ENCODE peak calls at places on chromosomes 11 and 22, in seven cellular contexts. A is AG08396; Y is dorsolateral prefrontal cortex; D is activated CD4-positive, alpha-beta T cell treated with anti-CD3 and anti-CD28 coated beads for 4 hours; Z is epithelial cell of esophagus; E is AG10803; N is NCI-H1436. G is an unnamed sample.

GRCh38 chr11:99257131-99257530 is 236.4 kb downstream of the CNTN5 start:
- DNase-seq in A (no peak), Y (no peak), D (no peak), Z (peak), E (no peak), N (no peak), G (peak)

GRCh38 chr11:609355-609811 is 6.4 kb downstream of the IRF7 start:
- DNase-seq in A (no peak), Y (no peak), D (no peak), Z (no peak), E (no peak), N (no peak), G (no peak)

GRCh38 chr11:33248416-33248957 is 8.7 kb upstream of the HIPK3 start:
- DNase-seq in A (peak), Y (no peak), D (no peak), Z (peak), E (peak), N (no peak), G (no peak)

GRCh38 chr22:37639070-37639760 is at the start of gene SH3BP1:
- DNase-seq in A (peak), Y (no peak), D (no peak), Z (peak), E (peak), N (peak), G (peak)

GRCh38 chr11:66157182-66157864 is 87.3 kb downstream of the PACS1 start:
- DNase-seq in A (no peak), Y (no peak), D (no peak), Z (peak), E (no peak), N (no peak), G (no peak)

GRCh38 chr22:45477366-45478107 is 25.1 kb upstream of the FBLN1 start:
- DNase-seq in A (no peak), Y (no peak), D (no peak), Z (no peak), E (no peak), N (no peak), G (no peak)

GRCh38 chr11:28606930-28607329 is 498.7 kb downstream of the METTL15 start:
- DNase-seq in A (no peak), Y (no peak), D (no peak), Z (peak), E (peak), N (no peak), G (peak)

GRCh38 chr11:19907839-19908238 is 195.2 kb downstream of the NAV2 start:
- DNase-seq in A (no peak), Y (no peak), D (no peak), Z (no peak), E (peak), N (no peak), G (no peak)

GRCh38 chr11:111960916-111961315 is 23.8 kb downstream of the DIXDC1 start:
- DNase-seq in A (no peak), Y (no peak), D (no peak), Z (peak), E (no peak), N (no peak), G (peak)

GRCh38 chr22:50548046-50548912 is 2.6 kb downstream of the KLHDC7B start:
- DNase-seq in A (peak), Y (no peak), D (peak), Z (no peak), E (no peak), N (no peak), G (no peak)

GRCh38 chr11:96817488-96817887 is 427.7 kb downstream of the JRKL start:
- DNase-seq in A (no peak), Y (no peak), D (no peak), Z (peak), E (no peak), N (no peak), G (no peak)

GRCh38 chr11:22466809-22467208 is 128.6 kb downstream of the SLC17A6 start:
- DNase-seq in A (peak), Y (no peak), D (no peak), Z (peak), E (peak), N (no peak), G (peak)

GRCh38 chr11:22042081-22042480 is 150.8 kb upstream of the ANO5 start:
- DNase-seq in A (no peak), Y (no peak), D (no peak), Z (no peak), E (no peak), N (no peak), G (no peak)

GRCh38 chr11:93530468-93530826 is 12.7 kb downstream of the SMCO4 start:
- DNase-seq in A (no peak), Y (no peak), D (no peak), Z (no peak), E (no peak), N (no peak), G (no peak)

GRCh38 chr11:66465371-66466224 is 1.1 kb upstream of the PELI3 start:
- DNase-seq in A (no peak), Y (no peak), D (no peak), Z (no peak), E (no peak), N (no peak), G (no peak)

GRCh38 chr11:26976389-26976788 is 17.5 kb upstream of the FIBIN start:
- DNase-seq in A (peak), Y (no peak), D (no peak), Z (peak), E (peak), N (no peak), G (peak)

GRCh38 chr11:122032317-122032716 is 83.7 kb downstream of the BLID start:
- DNase-seq in A (no peak), Y (no peak), D (no peak), Z (no peak), E (peak), N (no peak), G (peak)

GRCh38 chr11:22677153-22677890 is 10.9 kb downstream of the GAS2 start:
- DNase-seq in A (no peak), Y (no peak), D (no peak), Z (peak), E (no peak), N (no peak), G (no peak)

GRCh38 chr11:125110996-125111340 is 458 bp downstream of the TMEM218 start:
- DNase-seq in A (no peak), Y (no peak), D (no peak), Z (no peak), E (peak), N (no peak), G (peak)

GRCh38 chr22:26547426-26547825 is 35.2 kb upstream of the TFIP11 start:
- DNase-seq in A (no peak), Y (no peak), D (no peak), Z (peak), E (no peak), N (no peak), G (no peak)

GRCh38 chr22:25404556-25404922 is 159.9 kb upstream of the GRK3 start:
- DNase-seq in A (peak), Y (no peak), D (no peak), Z (no peak), E (no peak), N (no peak), G (no peak)

GRCh38 chr11:93842461-93842860 is 8.0 kb downstream of the VSTM5 start:
- DNase-seq in A (peak), Y (no peak), D (no peak), Z (peak), E (peak), N (no peak), G (peak)

GRCh38 chr11:99693941-99694492 is 673.3 kb downstream of the CNTN5 start:
- DNase-seq in A (peak), Y (no peak), D (no peak), Z (peak), E (no peak), N (no peak), G (peak)

GRCh38 chr11:13891911-13892310 is 70.6 kb upstream of the SPON1 start:
- DNase-seq in A (no peak), Y (no peak), D (no peak), Z (no peak), E (no peak), N (no peak), G (no peak)

GRCh38 chr11:128482512-128483191 is 104.7 kb downstream of the ETS1 start:
- DNase-seq in A (peak), Y (no peak), D (no peak), Z (no peak), E (peak), N (no peak), G (peak)

GRCh38 chr11:132464939-132465338 is 1067.4 kb downstream of the OPCML start:
- DNase-seq in A (no peak), Y (no peak), D (no peak), Z (no peak), E (no peak), N (no peak), G (no peak)

GRCh38 chr11:117419136-117419914 is 91.7 kb downstream of the CEP164 start:
- DNase-seq in A (peak), Y (no peak), D (no peak), Z (peak), E (peak), N (no peak), G (no peak)

GRCh38 chr22:46803031-46803880 is 40.8 kb downstream of the TBC1D22A start:
- DNase-seq in A (peak), Y (no peak), D (peak), Z (peak), E (no peak), N (peak), G (peak)

GRCh38 chr11:96696736-96697135 is 306.9 kb downstream of the JRKL start:
- DNase-seq in A (no peak), Y (no peak), D (no peak), Z (no peak), E (no peak), N (no peak), G (no peak)

GRCh38 chr11:112227002-112227401 is 774 bp downstream of the PTS start:
- DNase-seq in A (peak), Y (no peak), D (no peak), Z (peak), E (peak), N (no peak), G (no peak)

GRCh38 chr22:16699336-16699735 is 106.7 kb upstream of the CCT8L2 start:
- DNase-seq in A (no peak), Y (no peak), D (no peak), Z (no peak), E (no peak), N (no peak), G (no peak)

GRCh38 chr22:49954354-49954753 is 6.2 kb upstream of the PIM3 start:
- DNase-seq in A (no peak), Y (no peak), D (no peak), Z (no peak), E (no peak), N (no peak), G (no peak)

GRCh38 chr11:45665206-45665932 is at the start of gene CHST1:
- DNase-seq in A (peak), Y (peak), D (no peak), Z (peak), E (no peak), N (peak), G (no peak)

GRCh38 chr22:26972281-26972680 is 314.9 kb downstream of the MIAT start:
- DNase-seq in A (no peak), Y (no peak), D (no peak), Z (no peak), E (peak), N (no peak), G (no peak)